ENCODE peak calls at places on chromosomes 16 and 17, in five cellular contexts. Q is stomach, T is vagina, O is WERI-Rb-1, U is left ventricle myocardium inferior. I is an unnamed sample.

GRCh38 chr16:17435324-17435723 is 35.4 kb downstream of the XYLT1 start:
- DNase-seq in Q (no peak), T (no peak), O (no peak), U (no peak), I (no peak)

GRCh38 chr16:53549970-53550406 is 47.0 kb upstream of the AKTIP start:
- DNase-seq in Q (peak; percentile 57), T (no peak), O (peak; percentile 41), U (peak; percentile 23), I (peak; percentile 56)

GRCh38 chr17:40560592-40561293 is 4.5 kb downstream of the CCR7 start:
- DNase-seq in Q (peak; percentile 31), T (peak; percentile 87), O (no peak), U (no peak), I (peak; percentile 22)

GRCh38 chr16:11139624-11140375 is 116.2 kb downstream of the SOCS1 start:
- DNase-seq in Q (no peak), T (no peak), O (no peak), U (no peak), I (no peak)

GRCh38 chr17:82098939-82099765 is 1.1 kb upstream of the FASN start:
- DNase-seq in Q (no peak), T (no peak), O (peak; percentile 76), U (no peak), I (no peak)

GRCh38 chr17:78653382-78653781 is 76.2 kb upstream of the DNAH17 start:
- DNase-seq in Q (no peak), T (no peak), O (no peak), U (no peak), I (no peak)

GRCh38 chr17:15273141-15273793 is 8.1 kb upstream of the PMP22 start:
- DNase-seq in Q (no peak), T (no peak), O (no peak), U (no peak), I (no peak)

GRCh38 chr16:49261930-49262329 is 19.7 kb downstream of the CBLN1 start:
- DNase-seq in Q (no peak), T (no peak), O (no peak), U (no peak), I (no peak)

GRCh38 chr17:81231766-81232581 is 6.9 kb downstream of the TEPSIN start:
- DNase-seq in Q (no peak), T (no peak), O (no peak), U (no peak), I (no peak)

GRCh38 chr16:23801387-23801786 is 34.4 kb upstream of the PRKCB start:
- DNase-seq in Q (peak; percentile 85), T (no peak), O (peak; percentile 68), U (peak; percentile 64), I (peak; percentile 85)

GRCh38 chr16:12902511-12903324 is 1.3 kb downstream of the SHISA9 start:
- DNase-seq in Q (no peak), T (no peak), O (no peak), U (no peak), I (no peak)

GRCh38 chr17:54157542-54157941 is 334.8 kb downstream of the KIF2B start:
- DNase-seq in Q (no peak), T (no peak), O (no peak), U (no peak), I (no peak)

GRCh38 chr16:87463722-87464690 is 28.8 kb downstream of the ZCCHC14 start:
- DNase-seq in Q (no peak), T (no peak), O (no peak), U (no peak), I (no peak)

GRCh38 chr16:21279501-21279900 is 1.4 kb upstream of the CRYM start:
- DNase-seq in Q (no peak), T (no peak), O (no peak), U (no peak), I (no peak)

GRCh38 chr16:21276090-21276489 is 2.0 kb downstream of the CRYM start:
- DNase-seq in Q (no peak), T (no peak), O (no peak), U (no peak), I (no peak)

GRCh38 chr16:21277045-21277926 is 804 bp downstream of the CRYM start:
- DNase-seq in Q (no peak), T (no peak), O (no peak), U (peak; percentile 25), I (no peak)

GRCh38 chr16:21275529-21275928 is 2.6 kb downstream of the CRYM start:
- DNase-seq in Q (no peak), T (no peak), O (no peak), U (no peak), I (no peak)

DNA sequence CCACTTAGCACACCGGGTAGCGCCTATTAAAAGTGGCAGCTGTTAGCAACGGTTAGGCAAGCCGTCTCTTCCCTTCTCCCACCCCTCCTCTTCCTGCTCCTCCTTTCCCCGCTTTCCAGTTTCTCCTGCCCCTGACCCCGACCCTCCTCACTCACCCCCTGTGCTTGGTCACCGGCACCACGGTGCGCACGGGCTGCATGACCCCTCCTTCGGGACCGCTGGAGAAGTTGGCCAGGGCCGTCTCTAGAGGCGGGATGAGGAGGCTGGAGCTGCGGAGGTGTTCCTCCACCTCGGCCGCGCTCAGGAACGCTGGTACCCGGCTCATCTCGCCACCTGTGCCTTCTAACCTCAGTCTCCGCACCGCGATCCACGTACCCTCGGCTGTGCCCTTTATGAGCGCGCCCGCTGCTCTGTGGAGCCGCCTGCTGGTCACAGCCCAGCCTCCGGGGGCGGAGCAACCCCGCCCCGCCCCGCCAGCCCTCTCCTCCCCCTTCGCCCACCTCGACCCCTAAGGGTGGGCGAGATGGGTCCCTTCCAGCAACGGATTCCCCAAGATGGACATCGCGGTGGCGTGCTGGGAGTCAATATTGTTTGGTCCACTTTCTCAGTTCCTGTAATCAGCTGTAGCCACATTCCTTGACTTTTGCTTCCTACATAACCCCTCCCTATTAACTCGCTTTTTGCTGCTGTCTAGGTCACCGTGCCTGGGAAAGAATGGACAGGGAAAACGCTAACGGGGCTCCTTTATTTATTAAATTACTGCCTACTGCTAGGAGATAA is at the start of gene CRYM:
- DNase-seq in Q (peak; percentile 64), T (no peak), O (peak; percentile 64), U (peak; percentile 71), I (peak; percentile 83)
- TF ChIP-seq CTCF in Q (no peak), T (peak; percentile 19), O (peak; percentile 88), U (peak; percentile 89), I (peak; percentile 79)

DNA sequence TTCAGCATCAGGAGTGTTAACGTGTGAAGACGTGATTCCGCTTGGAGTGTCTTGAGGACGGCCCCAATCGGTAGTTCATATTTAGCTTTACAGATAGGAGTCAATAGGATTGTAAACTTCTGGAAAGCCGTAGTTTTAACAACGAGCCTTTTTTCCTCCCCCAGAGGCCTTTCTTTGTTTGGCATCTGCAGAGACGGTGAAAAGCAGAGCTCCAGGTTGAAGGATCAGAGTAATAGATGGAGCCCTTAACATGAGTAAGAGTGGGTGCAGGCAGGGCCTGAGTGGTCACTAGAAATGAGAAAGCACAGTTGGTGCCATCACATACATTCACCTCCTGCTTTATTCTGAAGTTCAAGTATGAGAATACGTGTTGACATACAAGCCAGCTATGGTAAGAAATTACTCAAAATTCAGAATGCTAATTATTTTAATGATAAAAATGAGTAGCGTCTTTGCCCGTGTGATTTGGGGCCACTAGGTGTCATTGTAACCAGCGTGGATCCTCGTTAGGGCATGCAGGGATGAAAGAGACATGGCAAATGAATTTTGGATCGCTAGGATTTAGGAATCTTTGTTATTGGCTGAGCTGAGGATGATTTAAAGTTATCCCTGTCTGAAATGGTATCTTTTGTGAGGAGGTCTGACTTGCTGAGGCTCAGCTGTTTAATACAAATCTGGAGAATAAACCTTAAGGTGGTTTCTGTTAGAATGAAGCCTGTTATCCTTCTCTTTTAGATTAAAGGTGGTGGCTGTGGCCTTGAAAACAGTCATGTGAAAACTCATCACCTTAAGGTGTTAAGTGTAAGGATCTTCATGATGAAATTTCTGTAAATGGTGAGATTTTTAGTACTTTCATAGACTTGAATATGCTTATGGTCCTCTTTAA is 18.6 kb downstream of the PRCD start:
- DNase-seq in Q (no peak), T (no peak), O (no peak), U (no peak), I (peak; percentile 52)
- H3K27ac ChIP-seq in Q (peak overlapping the region; percentile 91), T (peak overlapping the region; percentile 89), O (peak overlapping the region; percentile 93), U (peak overlapping the region; percentile 87), I (peak overlapping the region; percentile 81)

DNA sequence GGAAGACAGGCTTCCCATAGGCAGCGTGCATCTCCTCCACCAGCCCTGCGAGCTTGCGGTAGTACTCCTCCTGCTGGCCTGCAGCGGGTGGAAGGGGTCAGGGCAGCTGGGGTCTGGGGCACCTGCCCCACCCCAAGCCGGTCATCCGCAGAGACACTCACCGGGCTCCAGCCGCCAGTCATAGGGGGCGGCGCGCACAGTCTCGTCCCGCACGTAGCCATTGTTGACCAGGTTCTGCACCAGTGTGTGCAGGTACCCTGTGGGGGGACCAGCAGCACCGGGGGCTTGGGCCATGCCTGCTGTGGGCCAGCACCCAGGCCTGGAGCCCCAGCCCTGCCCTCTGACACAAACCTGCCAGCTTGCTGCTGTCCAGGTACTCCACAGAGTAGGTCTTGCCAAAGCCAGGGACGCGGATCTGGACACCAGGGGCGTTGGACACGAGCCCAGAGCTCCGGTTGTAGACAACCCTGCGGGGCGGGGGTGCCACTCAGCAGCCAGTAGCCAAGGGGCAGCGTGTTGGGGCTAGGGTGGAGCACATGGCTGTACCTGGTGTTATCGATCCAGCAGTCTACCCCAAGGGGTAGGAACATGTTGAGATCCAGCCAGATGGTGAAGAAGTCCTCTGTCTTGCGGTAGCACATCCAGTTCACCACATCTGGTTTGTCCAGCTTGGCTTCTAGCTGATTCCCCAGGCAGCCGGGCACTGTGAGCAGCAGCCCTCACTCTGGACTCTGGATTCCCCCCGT is 1.2 kb downstream of the LCAT start:
- DNase-seq in Q (no peak), T (no peak), O (no peak), U (no peak), I (no peak)
- H3K36me3 ChIP-seq in Q (peaks cover 71% of the 10 kb centered on the region), T (peaks cover 34% of the 10 kb centered on the region), O (peaks cover 7% of the 10 kb centered on the region), U (peaks cover 75% of the 10 kb centered on the region), I (peaks cover 4% of the 10 kb centered on the region)

GRCh38 chr16:67247698-67248400 is 568 bp upstream of the FHOD1 start:
- DNase-seq in Q (no peak), T (no peak), O (no peak), U (no peak), I (no peak)

GRCh38 chr16:67249178-67249759 is 490 bp downstream of the SLC9A5 start:
- DNase-seq in Q (no peak), T (no peak), O (no peak), U (no peak), I (no peak)

GRCh38 chr16:67249762-67250327 is 1.1 kb downstream of the SLC9A5 start:
- DNase-seq in Q (no peak), T (no peak), O (no peak), U (no peak), I (no peak)

GRCh38 chr16:67246945-67247697 is at the start of gene FHOD1:
- DNase-seq in Q (peak; percentile 99), T (peak; percentile 97), O (peak; percentile 98), U (peak; percentile 99), I (peak; percentile 99)

GRCh38 chr16:67248401-67249177 is at the start of gene SLC9A5:
- DNase-seq in Q (no peak), T (no peak), O (peak; percentile 39), U (peak; percentile 32), I (no peak)
- TF ChIP-seq CTCF in Q (no peak), T (no peak), O (peak; percentile 8), U (peak; percentile 38), I (no peak)

DNA sequence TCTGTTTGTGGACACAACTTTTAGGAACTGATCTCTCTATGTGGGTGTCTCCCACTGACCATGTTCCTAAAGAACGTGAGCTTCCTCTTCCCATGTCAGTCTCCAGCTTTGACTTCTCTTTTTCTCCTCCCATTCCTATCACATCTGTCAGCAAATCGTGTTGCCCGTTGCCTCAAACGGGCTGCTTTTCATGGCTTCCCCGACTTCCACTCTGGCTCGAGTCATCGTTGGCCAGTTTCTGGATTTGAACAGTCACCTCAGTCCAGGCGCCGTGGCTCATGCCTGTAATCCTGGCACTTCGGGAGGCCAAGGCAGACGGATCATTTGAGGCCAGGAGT is 5.4 kb downstream of the ABCC1 start:
- DNase-seq in Q (no peak), T (no peak), O (no peak), U (no peak), I (no peak)
- H3K27ac ChIP-seq in Q (no peak overlapping the region), T (no peak overlapping the region), O (no peak overlapping the region), U (no peak overlapping the region), I (no peak overlapping the region)

GRCh38 chr17:50631908-50632571 is 2.6 kb upstream of the ABCC3 start:
- DNase-seq in Q (no peak), T (no peak), O (peak; percentile 16), U (no peak), I (no peak)
- H3K36me3 ChIP-seq in Q (no peaks in the 10 kb centered on the region), T (no peaks in the 10 kb centered on the region), O (peaks cover under 1% of the 10 kb centered on the region), U (no peaks in the 10 kb centered on the region), I (no peaks in the 10 kb centered on the region)